ENCODE peak calls at places on chromosomes 6 and 20, in eight cellular contexts. D, O, I, Q, B, N, W and J are unnamed samples.

GRCh38 chr20:16349518-16350295 is 223.5 kb downstream of the KIF16B start:
- DNase-seq in N (no peak), W (no peak), O (no peak), B (no peak), D (no peak), I (no peak), Q (no peak), J (no peak)

GRCh38 chr20:35327074-35327976 is 35.1 kb upstream of the FAM83C start:
- DNase-seq in O (no peak), Q (peak; percentile 89), I (no peak), D (no peak), N (no peak), B (no peak), W (no peak), J (peak; percentile 76)

GRCh38 chr6:73074175-73074574 is 151.1 kb downstream of the KHDC1L start:
- DNase-seq in Q (no peak), O (no peak), W (peak; percentile 95), D (no peak), B (no peak), I (no peak), N (no peak), J (no peak)

GRCh38 chr6:72784071-72784470 is 162.2 kb downstream of the KCNQ5 start:
- DNase-seq in Q (no peak), W (no peak), B (no peak), I (no peak), O (no peak), D (no peak), N (no peak), J (no peak)

GRCh38 chr6:72551470-72551869 is 70.4 kb upstream of the KCNQ5 start:
- DNase-seq in O (no peak), B (no peak), I (no peak), D (no peak), N (no peak), W (no peak), Q (no peak), J (no peak)

GRCh38 chr20:58752565-58752964 is 60.0 kb downstream of the NPEPL1 start:
- DNase-seq in N (no peak), I (no peak), W (no peak), B (no peak), D (no peak), O (no peak), Q (no peak), J (no peak)

GRCh38 chr6:38715016-38715809 is at the start of gene DNAH8:
- DNase-seq in D (no peak), N (peak; percentile 2), B (no peak), W (no peak), O (no peak), I (no peak), Q (no peak), J (no peak)

GRCh38 chr6:30615219-30615957 is 1.7 kb downstream of the PPP1R10 start:
- DNase-seq in I (no peak), W (no peak), N (no peak), B (no peak), D (peak; percentile 60), O (peak; percentile 82), Q (peak; percentile 83), J (peak; percentile 85)

GRCh38 chr6:42813906-42814444 is 32.1 kb downstream of the BICRAL start:
- DNase-seq in Q (no peak), O (no peak), N (no peak), W (no peak), D (no peak), I (no peak), B (no peak), J (no peak)

GRCh38 chr6:53582963-53583362 is 38.1 kb upstream of the GCLC start:
- DNase-seq in Q (no peak), N (no peak), I (no peak), B (no peak), O (no peak), W (no peak), D (no peak), J (no peak)

GRCh38 chr20:57389695-57390603 is 1.2 kb upstream of the RBM38 start:
- DNase-seq in D (peak; percentile 41), Q (no peak), I (peak; percentile 66), N (peak; percentile 49), O (no peak), W (no peak), B (no peak), J (peak; percentile 43)

GRCh38 chr20:7742479-7742878 is 197.8 kb downstream of the HAO1 start:
- DNase-seq in Q (peak; percentile 73), I (no peak), W (no peak), O (peak; percentile 39), N (no peak), D (no peak), B (no peak), J (peak; percentile 79)

GRCh38 chr6:35402136-35402855 is 49.8 kb upstream of the FANCE start:
- DNase-seq in W (no peak), O (no peak), N (no peak), D (no peak), Q (no peak), B (no peak), I (no peak), J (no peak)

GRCh38 chr6:128152551-128152950 is 251.7 kb upstream of the THEMIS start:
- DNase-seq in O (no peak), W (no peak), B (no peak), D (no peak), N (no peak), I (no peak), Q (no peak), J (no peak)

GRCh38 chr20:45934046-45934586 is 367 bp upstream of the PCIF1 start:
- DNase-seq in Q (peak; percentile 59), D (peak; percentile 55), W (no peak), O (peak; percentile 70), N (no peak), I (no peak), B (peak; percentile 78), J (no peak)

GRCh38 chr6:170366248-170366960 is 59.8 kb downstream of the FAM120B start:
- DNase-seq in O (no peak), N (no peak), I (no peak), D (no peak), W (no peak), Q (no peak), B (no peak), J (no peak)

GRCh38 chr6:11021714-11022113 is 22.4 kb downstream of the ELOVL2 start:
- DNase-seq in I (no peak), N (no peak), D (no peak), Q (no peak), B (no peak), W (no peak), O (no peak), J (no peak)

GRCh38 chr6:69719602-69720193 is 77.1 kb downstream of the LMBRD1 start:
- DNase-seq in N (no peak), O (peak; percentile 31), B (no peak), D (peak; percentile 15), I (no peak), W (peak; percentile 25), Q (peak; percentile 23), J (peak; percentile 46)

GRCh38 chr6:155340464-155341129 is 26.3 kb upstream of the TFB1M start:
- DNase-seq in N (no peak), Q (peak; percentile 8), B (no peak), O (no peak), D (no peak), W (no peak), I (no peak), J (no peak)

GRCh38 chr6:85394853-85395538 is 54.9 kb upstream of the NT5E start:
- DNase-seq in N (no peak), O (no peak), I (no peak), D (no peak), W (no peak), Q (peak; percentile 42), B (no peak), J (peak; percentile 78)

GRCh38 chr6:135535989-135536414 is 38.5 kb upstream of the AHI1 start:
- DNase-seq in B (no peak), N (no peak), D (peak; percentile 35), Q (peak; percentile 61), W (no peak), O (peak; percentile 49), I (no peak), J (peak; percentile 70)

GRCh38 chr20:52814371-52814770 is 157.8 kb upstream of the TSHZ2 start:
- DNase-seq in I (no peak), Q (no peak), W (no peak), O (no peak), B (no peak), D (no peak), N (no peak), J (no peak)

GRCh38 chr6:106886922-106887797 is 87.4 kb downstream of the CD24 start:
- DNase-seq in B (no peak), I (no peak), W (no peak), Q (no peak), N (no peak), O (no peak), D (no peak), J (no peak)

GRCh38 chr6:81204741-81205140 is 547.7 kb downstream of the TENT5A start:
- DNase-seq in Q (no peak), B (no peak), I (no peak), N (no peak), O (no peak), W (no peak), D (no peak), J (no peak)

GRCh38 chr6:130426078-130426726 is 60.4 kb downstream of the TMEM200A start:
- DNase-seq in N (no peak), Q (no peak), D (no peak), W (no peak), I (no peak), B (no peak), O (no peak), J (no peak)

GRCh38 chr6:167858086-167858591 is 31.4 kb downstream of the AFDN start:
- DNase-seq in B (no peak), O (no peak), N (no peak), W (no peak), D (no peak), Q (peak; percentile 30), I (no peak), J (peak; percentile 36)

GRCh38 chr6:9398794-9399373 is 963.5 kb upstream of the SLC35B3 start:
- DNase-seq in O (no peak), Q (no peak), B (no peak), W (no peak), N (no peak), I (no peak), D (no peak), J (no peak)

GRCh38 chr6:150866147-150867073 is 908 bp downstream of the MTHFD1L start:
- DNase-seq in D (peak; percentile 90), N (peak; percentile 67), O (peak; percentile 17), W (no peak), B (peak; percentile 73), Q (peak; percentile 95), I (peak; percentile 51), J (peak; percentile 95)

GRCh38 chr6:20922743-20923142 is 388.5 kb downstream of the CDKAL1 start:
- DNase-seq in Q (no peak), W (no peak), O (no peak), I (no peak), N (no peak), B (no peak), D (no peak), J (no peak)

GRCh38 chr6:1636971-1637871 is 27.5 kb downstream of the FOXC1 start:
- DNase-seq in N (no peak), W (no peak), D (peak; percentile 99), B (no peak), I (no peak), Q (no peak), O (no peak), J (no peak)

GRCh38 chr6:41505084-41506049 is 40.8 kb upstream of the FOXP4 start:
- DNase-seq in B (no peak), D (peak; percentile 95), I (no peak), O (no peak), N (no peak), W (no peak), Q (peak; percentile 64), J (peak; percentile 58)

GRCh38 chr6:31087494-31088089 is 24.8 kb downstream of the C6orf15 start:
- DNase-seq in D (peak; percentile 94), Q (peak; percentile 89), O (peak; percentile 91), W (no peak), N (peak; percentile 86), I (peak; percentile 76), B (peak; percentile 75), J (peak; percentile 93)

GRCh38 chr6:44012078-44012493 is 115.2 kb downstream of the MRPL14 start:
- DNase-seq in D (no peak), W (no peak), O (no peak), Q (peak; percentile 19), B (no peak), I (no peak), N (no peak), J (peak; percentile 16)

GRCh38 chr6:95518630-95519227 is 58.6 kb upstream of the MANEA start:
- DNase-seq in B (no peak), Q (no peak), W (no peak), N (no peak), O (peak; percentile 5), D (peak; percentile 58), I (no peak), J (no peak)